ENCODE peak calls at places on chromosome 21, in ten cellular contexts. H is mesenchymal stem cell, I is GM23338, Y is A549, R is IMR-90, D is H1, M is SK-N-SH, B is HepG2, Z is mesendoderm, L is MM.1S. P is an unnamed sample.

GRCh38 chr21:38310619-38311018 is 53.8 kb downstream of the KCNJ15 start:
- DNase-seq in B (no peak), D (no peak), Z (no peak), R (peak; percentile 49), I (no peak), M (no peak), Y (no peak), H (peak; percentile 78), L (no peak), P (no peak)

GRCh38 chr21:17828223-17828622 is 9.1 kb upstream of the C21orf91 start:
- DNase-seq in Z (no peak), Y (no peak), R (peak; percentile 75), D (no peak), L (no peak), M (no peak), B (no peak), I (no peak), H (peak; percentile 66), P (no peak)

GRCh38 chr21:15015622-15016471 is 49.0 kb downstream of the NRIP1 start:
- DNase-seq in B (no peak), Y (peak; percentile 10), L (no peak), I (no peak), Z (no peak), D (no peak), H (peak; percentile 78), M (no peak), R (peak; percentile 91), P (no peak)

GRCh38 chr21:38993561-38993960 is 187.8 kb downstream of the ETS2 start:
- DNase-seq in D (no peak), H (peak; percentile 81), I (no peak), L (no peak), Y (peak; percentile 15), B (peak; percentile 41), R (peak; percentile 92), M (no peak), Z (no peak), P (no peak)

GRCh38 chr21:16587141-16587570 is 857.4 kb downstream of the USP25 start:
- DNase-seq in B (peak; percentile 38), Y (peak; percentile 29), L (peak; percentile 80), H (no peak), M (peak; percentile 48), I (peak; percentile 32), Z (peak; percentile 58), D (no peak), R (peak; percentile 65), P (no peak)

GRCh38 chr21:31909153-31909771 is 36.4 kb downstream of the HUNK start:
- DNase-seq in M (no peak), Z (peak; percentile 53), R (peak; percentile 17), B (no peak), Y (no peak), D (no peak), H (no peak), I (peak; percentile 58), L (no peak), P (peak; percentile 62)

GRCh38 chr21:41054206-41054605 is 113.8 kb upstream of the BACE2 start:
- DNase-seq in B (no peak), H (no peak), I (no peak), Z (no peak), M (no peak), L (no peak), Y (no peak), R (no peak), D (no peak), P (no peak)

GRCh38 chr21:35989185-35989735 is 71.1 kb downstream of the SETD4 start:
- DNase-seq in Z (no peak), B (no peak), Y (no peak), I (no peak), H (no peak), R (no peak), L (no peak), D (no peak), M (no peak), P (no peak)

GRCh38 chr21:15875286-15875685 is 145.5 kb downstream of the USP25 start:
- DNase-seq in Z (no peak), Y (no peak), H (no peak), I (no peak), B (no peak), L (no peak), M (no peak), R (no peak), D (no peak), P (no peak)

GRCh38 chr21:26852422-26852821 is 7.2 kb upstream of the ADAMTS1 start:
- DNase-seq in D (no peak), I (peak; percentile 64), H (no peak), M (no peak), L (no peak), R (no peak), Z (no peak), Y (no peak), B (no peak), P (peak; percentile 57)

GRCh38 chr21:43207868-43208267 is 39.1 kb downstream of the CRYAA start:
- DNase-seq in D (no peak), L (no peak), Y (no peak), B (no peak), H (no peak), R (no peak), M (no peak), Z (no peak), I (no peak), P (no peak)

DNA sequence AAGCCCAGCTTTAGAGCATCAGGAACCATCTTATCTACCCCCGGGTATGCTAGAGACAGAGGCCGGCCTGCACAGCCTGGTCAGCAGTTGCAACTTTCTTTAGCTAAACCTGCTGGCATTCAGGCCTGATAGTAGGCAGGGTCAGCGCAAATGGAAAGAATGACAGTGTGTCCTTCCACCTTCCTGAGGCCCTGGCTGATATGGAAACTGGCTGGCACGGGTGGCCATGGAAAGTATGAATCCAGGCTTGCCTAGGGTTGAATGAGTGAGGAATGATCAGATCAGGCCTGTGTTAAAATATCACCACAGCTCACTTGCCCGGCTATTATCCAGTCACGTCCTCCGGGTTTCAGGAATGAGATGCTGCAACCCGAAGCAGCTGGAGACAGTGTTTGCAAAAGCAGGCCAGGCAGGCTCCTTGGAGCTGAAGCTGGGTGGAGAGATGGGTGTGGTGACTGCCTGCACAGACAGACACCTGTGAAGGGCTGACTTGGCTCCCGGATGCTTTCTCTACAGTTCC is 34.7 kb downstream of the RCAN1 start:
- DNase-seq in B (no peak), L (no peak), D (no peak), H (no peak), I (no peak), Y (no peak), R (no peak), Z (no peak), M (no peak), P (no peak)
- H3K4me2 ChIP-seq in B (no peak overlapping the region), L (no peak overlapping the region), D (no peak overlapping the region), H (no peak overlapping the region), I (no peak overlapping the region), Y (no peak overlapping the region), R (no peak overlapping the region), Z (no peak overlapping the region), M (no peak overlapping the region), P (no peak overlapping the region)

DNA sequence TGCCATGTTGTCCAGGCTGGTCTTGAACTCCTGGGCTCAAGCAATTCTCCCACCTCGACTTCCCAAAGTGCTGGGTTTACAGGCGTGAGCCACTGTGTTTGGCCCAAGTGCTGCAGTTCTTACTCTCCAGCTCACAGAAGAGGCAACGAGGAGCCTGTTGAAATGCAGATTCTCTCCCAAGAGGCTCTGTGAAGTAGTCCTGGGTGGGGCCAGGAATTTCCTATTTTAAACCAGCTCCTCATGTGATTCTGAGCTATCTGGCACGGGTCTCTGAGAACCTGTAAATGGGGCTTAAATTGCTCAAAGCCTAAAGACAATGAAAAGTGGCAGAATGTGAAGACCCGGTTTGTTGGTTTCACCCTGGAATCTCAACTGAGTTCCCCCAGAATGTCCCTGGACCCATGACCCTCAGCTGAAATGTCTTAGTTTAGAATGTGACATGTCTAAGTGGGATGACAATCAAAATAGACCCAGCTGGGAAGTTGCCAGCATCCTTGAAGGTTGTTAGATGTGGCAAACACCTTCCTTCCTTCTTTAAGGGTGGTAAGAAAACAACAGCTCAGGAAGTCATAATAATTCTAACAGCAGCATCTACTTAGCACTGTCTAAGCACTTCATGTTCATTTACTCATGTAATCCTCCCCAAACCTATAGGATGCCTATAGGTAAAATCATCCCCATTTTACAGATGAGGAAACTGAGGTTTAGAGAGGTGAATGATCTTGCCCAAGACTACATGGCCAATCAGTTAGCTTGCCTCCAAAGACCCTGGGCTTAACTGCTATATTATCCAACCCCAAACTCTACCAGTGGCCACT is 20.8 kb upstream of the ATP5PO start:
- DNase-seq in M (no peak), D (no peak), Z (peak; percentile 32), Y (no peak), H (no peak), I (peak; percentile 25), B (no peak), R (no peak), L (no peak), P (no peak)
- H3K4me1 ChIP-seq in M (peaks cover 6% of the 10 kb centered on the region), D (peaks cover 1% of the 10 kb centered on the region), Z (peaks cover 2% of the 10 kb centered on the region), Y (no peaks in the 10 kb centered on the region), H (peaks cover 14% of the 10 kb centered on the region), I (peaks cover 18% of the 10 kb centered on the region), B (peaks cover 21% of the 10 kb centered on the region), R (peaks cover 10% of the 10 kb centered on the region), L (no peaks in the 10 kb centered on the region), P (peaks cover 11% of the 10 kb centered on the region)

DNA sequence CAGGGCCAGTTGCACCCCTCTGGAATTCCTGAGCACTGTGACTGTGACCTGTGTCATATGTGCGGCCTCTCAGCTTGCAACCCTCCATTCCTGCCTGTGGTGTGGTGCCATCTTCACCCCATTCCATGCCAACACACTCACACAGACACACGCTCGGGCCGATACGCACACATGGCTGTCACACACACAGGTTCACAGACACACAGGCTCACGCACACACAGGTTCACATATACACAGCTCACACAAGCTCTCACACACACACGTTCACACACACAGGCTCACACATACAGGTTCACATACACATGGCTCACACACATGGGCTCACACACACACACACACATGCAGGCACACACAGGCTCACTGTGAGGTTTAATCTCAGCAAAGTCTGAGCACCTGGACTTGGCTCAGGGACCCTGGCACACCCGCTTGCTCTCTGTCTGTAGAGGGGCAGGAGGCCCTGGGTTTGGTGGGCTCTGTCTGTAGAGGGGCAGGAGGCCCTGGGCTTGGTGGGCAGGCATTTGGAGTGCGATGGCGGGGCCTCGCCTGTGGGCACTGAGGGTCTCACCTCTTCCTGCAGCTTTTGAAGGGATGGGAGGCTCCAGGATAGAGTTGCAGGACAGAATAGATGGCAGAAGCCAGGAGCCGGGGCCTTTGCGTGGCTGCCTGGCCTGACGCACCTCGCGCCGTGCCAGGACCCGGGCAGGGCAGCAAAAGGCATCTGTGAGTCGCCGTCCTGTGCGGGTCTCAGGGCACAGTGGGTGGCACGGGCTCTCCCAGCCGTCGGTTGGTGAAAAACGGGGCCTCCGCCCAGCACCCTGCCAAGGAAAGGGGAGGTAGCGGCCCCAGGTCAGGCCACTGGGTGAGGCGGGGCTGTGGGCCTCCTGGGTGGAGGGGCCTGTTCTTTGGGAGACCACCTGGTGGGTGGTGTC is 17.1 kb downstream of the COL18A1 start:
- DNase-seq in L (no peak), R (no peak), B (no peak), Z (no peak), M (no peak), H (no peak), I (no peak), D (no peak), Y (no peak), P (no peak)
- H3K4me2 ChIP-seq in L (no peak overlapping the region), R (no peak overlapping the region), B (no peak overlapping the region), Z (no peak overlapping the region), M (no peak overlapping the region), H (no peak overlapping the region), I (no peak overlapping the region), D (no peak overlapping the region), Y (no peak overlapping the region), P (no peak overlapping the region)

GRCh38 chr21:30674312-30674711 is 31.6 kb downstream of the KRTAP20-3 start:
- DNase-seq in I (no peak), H (no peak), Y (no peak), D (no peak), R (no peak), Z (no peak), M (no peak), B (no peak), L (no peak), P (no peak)
- H3K4me1 ChIP-seq in I (no peaks in the 10 kb centered on the region), H (no peaks in the 10 kb centered on the region), Y (no peaks in the 10 kb centered on the region), D (no peaks in the 10 kb centered on the region), R (no peaks in the 10 kb centered on the region), Z (no peaks in the 10 kb centered on the region), M (no peaks in the 10 kb centered on the region), B (no peaks in the 10 kb centered on the region), L (no peaks in the 10 kb centered on the region), P (no peaks in the 10 kb centered on the region)

P was measured in neural progenitor cell.